ENCODE peak calls at places on chromosomes 12 and 14, in six cellular contexts. One of them, this sample, is unnamed.

GRCh38 chr14:23447634-23448353 is 12.3 kb upstream of the MYH7 start:
- DNase-seq in GM12892: no peak
- DNase-seq in transverse colon: peak
- DNase-seq in HL-60: no peak
- DNase-seq in stomach: peak
- DNase-seq in GM23338: no peak
- DNase-seq in this sample: no peak

GRCh38 chr14:23009939-23010718 is at the start of gene C14orf93:
- DNase-seq in HL-60: peak
- DNase-seq in transverse colon: peak
- DNase-seq in stomach: peak
- DNase-seq in GM23338: peak
- DNase-seq in GM12892: peak
- DNase-seq in this sample: peak

GRCh38 chr12:102478416-102479098 is 1.8 kb downstream of the IGF1 start:
- DNase-seq in transverse colon: peak
- DNase-seq in GM12892: peak
- DNase-seq in stomach: peak
- DNase-seq in GM23338: peak
- DNase-seq in HL-60: no peak
- DNase-seq in this sample: no peak

GRCh38 chr12:72214163-72214562 is 58.0 kb upstream of the TRHDE start:
- DNase-seq in GM12892: no peak
- DNase-seq in HL-60: no peak
- DNase-seq in GM23338: no peak
- DNase-seq in stomach: no peak
- DNase-seq in transverse colon: no peak
- DNase-seq in this sample: no peak

GRCh38 chr12:48189331-48190125 is 6.1 kb downstream of the CCDC184 start:
- DNase-seq in GM23338: peak
- DNase-seq in stomach: peak
- DNase-seq in GM12892: no peak
- DNase-seq in transverse colon: peak
- DNase-seq in HL-60: peak
- DNase-seq in this sample: peak

GRCh38 chr14:76918751-76919421 is 92.7 kb downstream of the LRRC74A start:
- DNase-seq in HL-60: peak
- DNase-seq in transverse colon: peak
- DNase-seq in GM12892: no peak
- DNase-seq in GM23338: peak
- DNase-seq in stomach: peak
- DNase-seq in this sample: peak

GRCh38 chr14:49621114-49621881 is 699 bp downstream of the MGAT2 start:
- DNase-seq in stomach: peak
- DNase-seq in GM23338: peak
- DNase-seq in HL-60: peak
- DNase-seq in transverse colon: peak
- DNase-seq in GM12892: no peak
- DNase-seq in this sample: peak

GRCh38 chr14:66281036-66281776 is 205.0 kb upstream of the CCDC196 start:
- DNase-seq in GM12892: no peak
- DNase-seq in HL-60: no peak
- DNase-seq in GM23338: peak
- DNase-seq in stomach: no peak
- DNase-seq in transverse colon: no peak
- DNase-seq in this sample: no peak

GRCh38 chr12:72273851-72274284 is 1.7 kb downstream of the TRHDE start:
- DNase-seq in transverse colon: no peak
- DNase-seq in stomach: no peak
- DNase-seq in HL-60: no peak
- DNase-seq in GM23338: peak
- DNase-seq in GM12892: no peak
- DNase-seq in this sample: no peak

GRCh38 chr12:65695077-65695865 is 129.0 kb upstream of the HMGA2 start:
- DNase-seq in transverse colon: peak
- DNase-seq in stomach: peak
- DNase-seq in GM12892: no peak
- DNase-seq in HL-60: no peak
- DNase-seq in GM23338: peak
- DNase-seq in this sample: peak

GRCh38 chr12:6074979-6075585 is 49.4 kb downstream of the VWF start:
- DNase-seq in GM12892: no peak
- DNase-seq in transverse colon: peak
- DNase-seq in HL-60: no peak
- DNase-seq in stomach: peak
- DNase-seq in GM23338: peak
- DNase-seq in this sample: no peak

GRCh38 chr12:83102499-83102898 is 415.8 kb downstream of the TMTC2 start:
- DNase-seq in GM23338: no peak
- DNase-seq in HL-60: no peak
- DNase-seq in transverse colon: no peak
- DNase-seq in stomach: no peak
- DNase-seq in GM12892: no peak
- DNase-seq in this sample: no peak

GRCh38 chr14:22973217-22974032 is 8.9 kb downstream of the AJUBA start:
- DNase-seq in stomach: peak
- DNase-seq in HL-60: peak
- DNase-seq in GM23338: peak
- DNase-seq in transverse colon: peak
- DNase-seq in GM12892: no peak
- DNase-seq in this sample: peak

GRCh38 chr14:95981939-95982338 is 57.2 kb upstream of the C14orf132 start:
- DNase-seq in transverse colon: no peak
- DNase-seq in GM12892: no peak
- DNase-seq in GM23338: peak
- DNase-seq in HL-60: no peak
- DNase-seq in stomach: no peak
- DNase-seq in this sample: no peak

GRCh38 chr14:103526247-103526913 is 2.6 kb upstream of the TRMT61A start:
- DNase-seq in transverse colon: peak
- DNase-seq in HL-60: peak
- DNase-seq in GM23338: no peak
- DNase-seq in GM12892: no peak
- DNase-seq in stomach: no peak
- DNase-seq in this sample: no peak

GRCh38 chr12:101781834-101782543 is 42.7 kb upstream of the SYCP3 start:
- DNase-seq in GM23338: no peak
- DNase-seq in GM12892: no peak
- DNase-seq in transverse colon: no peak
- DNase-seq in HL-60: no peak
- DNase-seq in stomach: no peak
- DNase-seq in this sample: no peak

GRCh38 chr14:64720190-64720589 is 16.0 kb downstream of the PLEKHG3 start:
- DNase-seq in GM12892: no peak
- DNase-seq in transverse colon: peak
- DNase-seq in stomach: peak
- DNase-seq in HL-60: no peak
- DNase-seq in GM23338: no peak
- DNase-seq in this sample: no peak
- TF ChIP-seq POLR2AphosphoS5 in GM12892: no peak
- TF ChIP-seq POLR2AphosphoS5 in transverse colon: no peak
- TF ChIP-seq POLR2AphosphoS5 in stomach: no peak
- TF ChIP-seq POLR2AphosphoS5 in HL-60: no peak
- TF ChIP-seq POLR2AphosphoS5 in GM23338: no peak
- TF ChIP-seq POLR2AphosphoS5 in this sample: no peak

GRCh38 chr14:102018251-102018650 is 53.9 kb downstream of the DYNC1H1 start:
- DNase-seq in GM12892: no peak
- DNase-seq in transverse colon: no peak
- DNase-seq in stomach: no peak
- DNase-seq in GM23338: no peak
- DNase-seq in HL-60: no peak
- DNase-seq in this sample: no peak
- TF ChIP-seq POLR2AphosphoS5 in GM12892: no peak
- TF ChIP-seq POLR2AphosphoS5 in transverse colon: no peak
- TF ChIP-seq POLR2AphosphoS5 in stomach: no peak
- TF ChIP-seq POLR2AphosphoS5 in GM23338: no peak
- TF ChIP-seq POLR2AphosphoS5 in HL-60: no peak
- TF ChIP-seq POLR2AphosphoS5 in this sample: no peak

GRCh38 chr12:121128908-121129704 is 3.6 kb upstream of the P2RX7 start:
- DNase-seq in HL-60: peak
- DNase-seq in GM23338: peak
- DNase-seq in GM12892: peak
- DNase-seq in stomach: peak
- DNase-seq in transverse colon: peak
- DNase-seq in this sample: peak
- TF ChIP-seq POLR2AphosphoS5 in HL-60: peak
- TF ChIP-seq POLR2AphosphoS5 in GM23338: no peak
- TF ChIP-seq POLR2AphosphoS5 in GM12892: no peak
- TF ChIP-seq POLR2AphosphoS5 in stomach: no peak
- TF ChIP-seq POLR2AphosphoS5 in transverse colon: no peak
- TF ChIP-seq POLR2AphosphoS5 in this sample: peak

DNA sequence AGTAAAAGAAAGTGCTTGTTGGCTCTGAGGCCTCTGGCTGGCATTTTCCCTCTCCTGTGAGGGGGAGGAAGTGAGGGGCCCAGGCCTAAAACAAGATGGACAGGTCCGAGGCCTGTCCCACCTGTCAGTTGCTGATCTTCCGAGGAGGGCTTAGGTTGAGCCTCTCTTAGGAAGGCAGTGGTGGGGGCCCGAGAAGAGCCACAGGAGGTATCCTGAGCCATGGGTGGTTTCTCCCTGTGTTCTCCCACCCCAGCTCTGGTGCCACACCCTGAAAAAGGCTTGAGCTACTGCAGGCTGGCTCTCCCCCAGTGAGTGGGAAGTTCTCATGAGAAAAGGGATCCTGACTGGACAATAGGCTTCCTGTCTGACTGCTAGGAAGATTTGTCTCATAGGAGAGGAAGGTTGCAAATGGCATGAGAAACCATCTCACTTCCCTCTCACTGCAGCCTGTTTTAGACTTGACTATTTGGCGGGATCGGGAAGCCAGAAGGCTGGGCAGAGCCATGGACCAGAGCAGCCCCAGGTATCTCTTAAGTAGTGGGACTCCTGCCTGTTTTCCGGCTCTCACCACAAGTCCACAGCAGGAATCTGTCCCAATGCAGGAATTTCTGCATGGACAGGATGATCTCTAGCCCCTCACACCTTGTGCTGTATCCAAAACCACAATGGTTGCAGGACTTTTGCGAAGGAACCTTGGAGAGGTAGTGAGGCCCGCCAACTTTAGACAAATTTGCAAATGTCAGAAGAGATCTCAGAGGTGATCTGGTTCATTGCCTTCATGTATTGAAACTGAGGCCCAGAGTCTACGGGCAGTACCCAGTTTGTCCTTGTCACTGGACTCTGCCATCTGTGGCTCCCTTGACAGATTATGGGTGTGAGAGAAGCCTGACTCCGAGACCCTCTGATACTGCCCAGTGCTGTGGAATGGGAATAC is 71.9 kb upstream of the SRSF5 start:
- DNase-seq in GM12892: no peak
- DNase-seq in stomach: no peak
- DNase-seq in HL-60: no peak
- DNase-seq in transverse colon: no peak
- DNase-seq in GM23338: no peak
- DNase-seq in this sample: no peak
- TF ChIP-seq POLR2AphosphoS5 in GM12892: no peak
- TF ChIP-seq POLR2AphosphoS5 in stomach: no peak
- TF ChIP-seq POLR2AphosphoS5 in HL-60: no peak
- TF ChIP-seq POLR2AphosphoS5 in transverse colon: no peak
- TF ChIP-seq POLR2AphosphoS5 in GM23338: no peak
- TF ChIP-seq POLR2AphosphoS5 in this sample: no peak

GRCh38 chr12:127260959-127261358 is 1006.0 kb upstream of the TMEM132C start:
- DNase-seq in transverse colon: no peak
- DNase-seq in GM12892: no peak
- DNase-seq in GM23338: no peak
- DNase-seq in stomach: no peak
- DNase-seq in HL-60: no peak
- DNase-seq in this sample: no peak

GRCh38 chr12:127267128-127267527 is 999.8 kb upstream of the TMEM132C start:
- DNase-seq in transverse colon: no peak
- DNase-seq in stomach: no peak
- DNase-seq in HL-60: no peak
- DNase-seq in GM23338: no peak
- DNase-seq in GM12892: no peak
- DNase-seq in this sample: no peak

GRCh38 chr12:127260531-127260930 is 1006.4 kb upstream of the TMEM132C start:
- DNase-seq in HL-60: no peak
- DNase-seq in transverse colon: no peak
- DNase-seq in stomach: no peak
- DNase-seq in GM12892: no peak
- DNase-seq in GM23338: no peak
- DNase-seq in this sample: no peak

GRCh38 chr12:127263621-127264020 is 1003.3 kb upstream of the TMEM132C start:
- DNase-seq in GM12892: no peak
- DNase-seq in GM23338: no peak
- DNase-seq in HL-60: no peak
- DNase-seq in transverse colon: no peak
- DNase-seq in stomach: no peak
- DNase-seq in this sample: no peak

DNA sequence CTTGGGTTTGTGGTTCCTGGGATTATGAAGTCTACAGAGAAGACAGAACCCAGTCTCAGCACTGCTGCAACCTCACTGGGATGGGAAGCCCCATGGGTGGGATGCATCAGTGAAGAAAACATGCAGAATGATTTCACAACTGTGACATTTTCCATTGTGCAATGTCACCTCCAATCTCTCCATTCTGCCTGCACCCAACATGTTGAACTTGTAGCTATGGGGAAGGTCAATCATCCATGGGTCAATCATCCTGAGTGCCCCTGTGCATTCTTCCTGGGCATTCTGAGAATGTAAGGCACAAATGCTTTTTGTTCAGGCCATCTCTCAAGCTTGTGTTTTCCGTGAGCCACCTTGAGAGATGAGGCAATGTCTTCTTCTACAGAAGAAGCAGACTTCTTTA is 1004.3 kb upstream of the TMEM132C start:
- DNase-seq in GM12892: no peak
- DNase-seq in GM23338: no peak
- DNase-seq in transverse colon: no peak
- DNase-seq in stomach: no peak
- DNase-seq in HL-60: no peak
- DNase-seq in this sample: no peak
- TF ChIP-seq POLR2AphosphoS5 in GM12892: no peak
- TF ChIP-seq POLR2AphosphoS5 in GM23338: no peak
- TF ChIP-seq POLR2AphosphoS5 in transverse colon: no peak
- TF ChIP-seq POLR2AphosphoS5 in stomach: no peak
- TF ChIP-seq POLR2AphosphoS5 in HL-60: no peak
- TF ChIP-seq POLR2AphosphoS5 in this sample: no peak

GRCh38 chr14:57835751-57836150 is 30.1 kb downstream of the SLC35F4 start:
- DNase-seq in HL-60: no peak
- DNase-seq in GM23338: peak
- DNase-seq in GM12892: no peak
- DNase-seq in stomach: no peak
- DNase-seq in transverse colon: no peak
- DNase-seq in this sample: no peak

GRCh38 chr14:57831981-57832380 is 33.9 kb downstream of the SLC35F4 start:
- DNase-seq in HL-60: no peak
- DNase-seq in stomach: no peak
- DNase-seq in GM12892: no peak
- DNase-seq in transverse colon: no peak
- DNase-seq in GM23338: peak
- DNase-seq in this sample: no peak

GRCh38 chr14:57834001-57834598 is 31.8 kb downstream of the SLC35F4 start:
- DNase-seq in GM12892: no peak
- DNase-seq in HL-60: no peak
- DNase-seq in GM23338: no peak
- DNase-seq in stomach: no peak
- DNase-seq in transverse colon: no peak
- DNase-seq in this sample: no peak

GRCh38 chr14:57834961-57835360 is 30.9 kb downstream of the SLC35F4 start:
- DNase-seq in HL-60: no peak
- DNase-seq in transverse colon: no peak
- DNase-seq in GM23338: no peak
- DNase-seq in GM12892: no peak
- DNase-seq in stomach: no peak
- DNase-seq in this sample: no peak

GRCh38 chr14:57833304-57833703 is 32.6 kb downstream of the SLC35F4 start:
- DNase-seq in GM23338: no peak
- DNase-seq in stomach: no peak
- DNase-seq in transverse colon: no peak
- DNase-seq in HL-60: no peak
- DNase-seq in GM12892: no peak
- DNase-seq in this sample: peak
- TF ChIP-seq POLR2AphosphoS5 in GM23338: no peak
- TF ChIP-seq POLR2AphosphoS5 in stomach: no peak
- TF ChIP-seq POLR2AphosphoS5 in transverse colon: no peak
- TF ChIP-seq POLR2AphosphoS5 in HL-60: no peak
- TF ChIP-seq POLR2AphosphoS5 in GM12892: no peak
- TF ChIP-seq POLR2AphosphoS5 in this sample: peak